ENCODE peak calls at places on chromosomes 16 and 17, in five cellular contexts. One of them, this sample, is unnamed.

GRCh38 chr16:67269766-67270165 is 9.6 kb upstream of the PLEKHG4 start:
- DNase-seq in stimulated activated CD8-positive, alpha-beta memory T cell treated with anti-CD3 and anti-CD28 coated beads, Interleukin-15, amount 100 ng/mL, for 1 hour: no peak
- DNase-seq in T-helper 9 cell: no peak
- DNase-seq in lower lobe of right lung: no peak
- DNase-seq in endothelial cell of umbilical vein: peak; percentile 33
- DNase-seq in this sample: no peak

GRCh38 chr16:70663524-70664324 is 17.4 kb downstream of the IL34 start:
- DNase-seq in stimulated activated CD8-positive, alpha-beta memory T cell treated with anti-CD3 and anti-CD28 coated beads, Interleukin-15, amount 100 ng/mL, for 1 hour: no peak
- DNase-seq in T-helper 9 cell: no peak
- DNase-seq in lower lobe of right lung: no peak
- DNase-seq in endothelial cell of umbilical vein: no peak
- DNase-seq in this sample: no peak

GRCh38 chr16:17784073-17784472 is 313.3 kb upstream of the XYLT1 start:
- DNase-seq in stimulated activated CD8-positive, alpha-beta memory T cell treated with anti-CD3 and anti-CD28 coated beads, Interleukin-15, amount 100 ng/mL, for 1 hour: no peak
- DNase-seq in T-helper 9 cell: no peak
- DNase-seq in lower lobe of right lung: no peak
- DNase-seq in endothelial cell of umbilical vein: no peak
- DNase-seq in this sample: no peak

GRCh38 chr17:29590261-29590978 is 972 bp upstream of the GIT1 start:
- DNase-seq in stimulated activated CD8-positive, alpha-beta memory T cell treated with anti-CD3 and anti-CD28 coated beads, Interleukin-15, amount 100 ng/mL, for 1 hour: no peak
- DNase-seq in T-helper 9 cell: no peak
- DNase-seq in lower lobe of right lung: peak; percentile 45
- DNase-seq in endothelial cell of umbilical vein: no peak
- DNase-seq in this sample: no peak

GRCh38 chr16:50151744-50152143 is 1.4 kb upstream of the TENT4B start:
- DNase-seq in stimulated activated CD8-positive, alpha-beta memory T cell treated with anti-CD3 and anti-CD28 coated beads, Interleukin-15, amount 100 ng/mL, for 1 hour: no peak
- DNase-seq in T-helper 9 cell: no peak
- DNase-seq in lower lobe of right lung: no peak
- DNase-seq in endothelial cell of umbilical vein: no peak
- DNase-seq in this sample: no peak

GRCh38 chr17:17070931-17071330 is 28.7 kb downstream of the MPRIP start:
- DNase-seq in stimulated activated CD8-positive, alpha-beta memory T cell treated with anti-CD3 and anti-CD28 coated beads, Interleukin-15, amount 100 ng/mL, for 1 hour: no peak
- DNase-seq in T-helper 9 cell: no peak
- DNase-seq in lower lobe of right lung: no peak
- DNase-seq in endothelial cell of umbilical vein: no peak
- DNase-seq in this sample: no peak

GRCh38 chr16:70704586-70704985 is 18.7 kb upstream of the MTSS2 start:
- DNase-seq in stimulated activated CD8-positive, alpha-beta memory T cell treated with anti-CD3 and anti-CD28 coated beads, Interleukin-15, amount 100 ng/mL, for 1 hour: no peak
- DNase-seq in T-helper 9 cell: no peak
- DNase-seq in lower lobe of right lung: no peak
- DNase-seq in endothelial cell of umbilical vein: no peak
- DNase-seq in this sample: no peak

GRCh38 chr17:13631541-13631940 is 29.8 kb upstream of the HS3ST3A1 start:
- DNase-seq in stimulated activated CD8-positive, alpha-beta memory T cell treated with anti-CD3 and anti-CD28 coated beads, Interleukin-15, amount 100 ng/mL, for 1 hour: no peak
- DNase-seq in T-helper 9 cell: no peak
- DNase-seq in lower lobe of right lung: no peak
- DNase-seq in endothelial cell of umbilical vein: no peak
- DNase-seq in this sample: no peak

GRCh38 chr16:10729649-10730048 is 14.0 kb upstream of the NUBP1 start:
- DNase-seq in stimulated activated CD8-positive, alpha-beta memory T cell treated with anti-CD3 and anti-CD28 coated beads, Interleukin-15, amount 100 ng/mL, for 1 hour: no peak
- DNase-seq in T-helper 9 cell: no peak
- DNase-seq in lower lobe of right lung: no peak
- DNase-seq in endothelial cell of umbilical vein: no peak
- DNase-seq in this sample: no peak

This sample was measured in activated gamma-delta T cell treated with anti-CD3 and anti-CD28 coated beads, Interleukin-2, amount 50 U/mL, for 16 hours.